ENCODE peak calls at places on chromosomes 12 and 14, in ten cellular contexts. V is neural progenitor cell, Q is HCT116, Y is uterus, F is right atrium auricular region, I is H9, K is upper lobe of left lung, B is foreskin keratinocyte, O is tibial artery, M is IMR-90. Z is an unnamed sample.

GRCh38 chr12:86551146-86551571 is 295.0 kb upstream of the MGAT4C start:
- DNase-seq in O (peak; percentile 88), Y (no peak), F (no peak), V (no peak), M (no peak), K (no peak), I (no peak), B (no peak), Q (no peak), Z (no peak)

GRCh38 chr12:70719672-70720420 is 82.6 kb upstream of the PTPRB start:
- DNase-seq in F (no peak), B (no peak), V (peak; percentile 80), K (no peak), O (peak; percentile 32), I (peak; percentile 79), Q (no peak), M (peak; percentile 36), Y (no peak), Z (peak; percentile 32)

GRCh38 chr14:91911474-91912032 is 35.9 kb downstream of the FBLN5 start:
- DNase-seq in F (no peak), O (no peak), V (peak; percentile 73), I (peak; percentile 78), Q (peak; percentile 40), B (peak; percentile 13), M (peak; percentile 33), K (no peak), Y (no peak), Z (peak; percentile 45)

GRCh38 chr12:12892670-12893290 is 1.4 kb downstream of the GPRC5A start:
- DNase-seq in K (no peak), I (no peak), F (no peak), M (no peak), Y (no peak), O (no peak), Q (no peak), B (no peak), V (no peak), Z (peak; percentile 69)

GRCh38 chr12:80053048-80053790 is 46.1 kb upstream of the OTOGL start:
- DNase-seq in K (no peak), O (peak; percentile 81), V (no peak), F (peak; percentile 66), B (no peak), I (no peak), Q (no peak), M (peak; percentile 96), Y (peak; percentile 93), Z (no peak)

GRCh38 chr12:79373896-79374499 is 316.8 kb downstream of the PAWR start:
- DNase-seq in Y (no peak), K (peak; percentile 16), Q (no peak), B (no peak), O (no peak), V (peak; percentile 47), I (no peak), F (no peak), M (peak; percentile 23), Z (peak; percentile 46)

GRCh38 chr12:58916891-58917570 is 3.3 kb downstream of the LRIG3 start:
- DNase-seq in O (no peak), K (no peak), M (peak; percentile 63), I (no peak), B (no peak), V (peak; percentile 38), Y (peak; percentile 29), F (no peak), Q (no peak), Z (no peak)

GRCh38 chr12:106074706-106075392 is 63.9 kb downstream of the NUAK1 start:
- DNase-seq in K (no peak), Q (no peak), I (no peak), M (peak; percentile 66), V (peak; percentile 58), O (no peak), Y (peak; percentile 69), F (no peak), B (no peak), Z (no peak)

DNA sequence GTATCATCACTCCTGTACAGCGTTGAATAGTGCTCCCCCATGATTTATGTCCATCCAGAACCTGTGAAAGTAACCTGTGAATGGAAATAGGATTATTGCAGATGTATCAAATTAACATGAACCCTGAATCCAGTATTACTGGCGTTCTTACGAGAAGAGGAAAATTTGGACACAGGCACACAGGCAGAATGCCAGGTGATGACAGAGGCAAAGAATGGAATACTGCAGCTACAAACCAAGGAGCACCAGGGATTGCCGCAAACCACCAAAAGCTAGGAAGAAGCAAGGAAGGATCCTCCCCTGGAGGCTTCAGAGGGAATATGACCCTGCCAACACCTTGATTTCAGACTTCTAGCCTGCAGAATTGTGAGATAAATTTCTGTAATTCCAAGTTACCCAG is 113.5 kb upstream of the EGLN3 start:
- DNase-seq in Y (peak; percentile 67), O (peak; percentile 75), I (no peak), B (no peak), Q (no peak), K (no peak), F (peak; percentile 83), M (peak; percentile 11), V (no peak), Z (no peak)
- TF ChIP-seq CTCF in Y (no peak), O (no peak), I (no peak), B (peak; percentile 32), Q (no peak), K (no peak), F (no peak), M (no peak), V (no peak), Z (no peak)

GRCh38 chr12:121145221-121145620 is 12.5 kb downstream of the P2RX7 start:
- DNase-seq in Y (no peak), I (no peak), O (no peak), Q (no peak), V (no peak), K (no peak), F (no peak), M (peak; percentile 18), B (no peak), Z (no peak)

GRCh38 chr12:121138284-121138683 is 5.6 kb downstream of the P2RX7 start:
- DNase-seq in V (no peak), O (no peak), K (no peak), B (no peak), M (no peak), F (no peak), Q (no peak), Y (no peak), I (no peak), Z (peak; percentile 12)

GRCh38 chr12:121139301-121139700 is 6.6 kb downstream of the P2RX7 start:
- DNase-seq in O (no peak), Q (no peak), K (no peak), Y (no peak), F (no peak), M (no peak), V (no peak), I (no peak), B (no peak), Z (no peak)

GRCh38 chr12:121144416-121144914 is 11.8 kb downstream of the P2RX7 start:
- DNase-seq in M (peak; percentile 46), Q (no peak), I (no peak), K (no peak), O (no peak), B (peak; percentile 29), Y (no peak), V (no peak), F (no peak), Z (no peak)

DNA sequence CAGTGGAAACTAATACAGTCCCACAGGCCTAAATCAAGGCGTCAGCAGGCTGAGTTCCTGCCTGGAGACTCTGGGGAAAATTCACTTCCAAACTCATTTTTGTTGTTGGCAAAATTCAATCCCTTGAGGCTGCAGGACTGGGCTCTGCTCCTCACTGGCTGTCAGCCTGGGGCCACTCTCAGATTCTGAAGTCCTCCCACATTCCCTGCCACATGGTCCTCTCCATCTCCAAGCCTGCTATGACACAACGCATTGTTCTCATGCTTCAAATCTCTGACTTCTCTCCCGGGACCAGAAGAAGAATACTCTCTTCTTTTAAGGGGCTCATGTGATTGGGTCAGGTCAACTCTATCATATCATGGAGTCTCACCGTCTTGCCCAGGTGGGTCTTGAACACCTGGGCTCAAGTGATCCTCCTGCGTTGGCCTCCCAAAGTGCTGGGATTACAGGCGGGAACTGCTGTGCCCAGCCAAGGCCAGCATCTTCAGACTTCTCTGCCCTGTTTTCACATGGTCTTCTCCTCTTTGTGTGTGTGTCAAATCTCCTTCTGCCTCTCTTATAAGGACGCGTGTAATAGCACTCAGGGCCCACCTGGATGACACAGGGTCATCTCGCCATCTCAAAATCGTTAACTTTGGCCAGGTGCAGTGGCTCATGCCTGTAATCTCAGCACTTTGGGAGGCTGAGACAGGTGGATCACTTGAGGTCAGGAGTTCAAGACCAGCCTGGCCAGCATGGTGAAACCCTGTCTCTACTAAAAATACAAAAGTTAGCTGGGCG is 9.7 kb downstream of the P2RX7 start:
- DNase-seq in Y (no peak), O (no peak), V (no peak), M (no peak), K (no peak), B (no peak), Q (no peak), F (no peak), I (no peak), Z (no peak)
- H3K4me1 ChIP-seq in Y (no peaks in the 10 kb centered on the region), O (no peaks in the 10 kb centered on the region), V (no peaks in the 10 kb centered on the region), M (no peaks in the 10 kb centered on the region), K (peaks cover 11% of the 10 kb centered on the region), B (no peaks in the 10 kb centered on the region), Q (peaks cover 15% of the 10 kb centered on the region), F (no peaks in the 10 kb centered on the region), I (no peaks in the 10 kb centered on the region), Z (no peaks in the 10 kb centered on the region)

GRCh38 chr12:122730215-122731014 is at the start of gene HCAR1:
- DNase-seq in Y (no peak), F (no peak), Q (no peak), I (no peak), B (no peak), M (no peak), V (peak; percentile 10), O (no peak), K (peak; percentile 34), Z (peak; percentile 51)
- TF ChIP-seq CTCF in Y (no peak), F (no peak), Q (no peak), I (no peak), B (no peak), M (no peak), V (no peak), O (no peak), K (no peak), Z (no peak)

GRCh38 chr14:95231966-95232365 is 74.6 kb upstream of the DICER1 start:
- DNase-seq in Q (no peak), O (no peak), F (no peak), I (no peak), B (no peak), Y (no peak), M (no peak), K (no peak), V (no peak), Z (no peak)

GRCh38 chr14:95235351-95235750 is 78.0 kb upstream of the DICER1 start:
- DNase-seq in O (no peak), V (no peak), Y (no peak), K (no peak), I (no peak), B (no peak), M (no peak), F (no peak), Q (no peak), Z (no peak)

GRCh38 chr14:95234426-95234825 is 77.1 kb upstream of the DICER1 start:
- DNase-seq in F (no peak), Q (no peak), O (no peak), I (no peak), M (no peak), K (no peak), B (no peak), V (no peak), Y (no peak), Z (no peak)

GRCh38 chr14:95232894-95233584 is 75.7 kb upstream of the DICER1 start:
- DNase-seq in F (no peak), V (no peak), M (no peak), K (no peak), Y (no peak), O (no peak), B (no peak), I (no peak), Q (no peak), Z (no peak)

GRCh38 chr14:95233702-95234241 is 76.4 kb upstream of the DICER1 start:
- DNase-seq in M (no peak), Q (no peak), I (no peak), Y (peak; percentile 36), F (peak; percentile 75), K (no peak), B (no peak), O (peak; percentile 40), V (no peak), Z (no peak)
- H3K4me1 ChIP-seq in M (no peaks in the 10 kb centered on the region), Q (no peaks in the 10 kb centered on the region), I (no peaks in the 10 kb centered on the region), Y (peaks cover 4% of the 10 kb centered on the region), F (no peaks in the 10 kb centered on the region), K (peaks cover 8% of the 10 kb centered on the region), B (no peaks in the 10 kb centered on the region), O (no peaks in the 10 kb centered on the region), V (peaks cover 14% of the 10 kb centered on the region), Z (no peaks in the 10 kb centered on the region)

Z was measured in Caco-2.